ENCODE peak calls at places on chromosomes 7 and 10, in four cellular contexts. B is IMR-90, M is right lobe of liver, L is aorta. H is an unnamed sample.
A peak's percentile ranks its signal among the peaks of the same experiment; 100 is the strongest.

GRCh38 chr7:36303202-36304098 is 86.2 kb upstream of the ANLN start:
- ATAC-seq in B (peak; percentile 86), M (peak; percentile 85), L (peak; percentile 85), H (peak; percentile 88)

GRCh38 chr10:100828744-100829102 is 83.3 kb downstream of the PAX2 start:
- ATAC-seq in B (peak; percentile 28), M (peak; percentile 49), L (no peak), H (no peak)

GRCh38 chr7:222716-223041 is 30.3 kb downstream of the FAM20C start:
- ATAC-seq in B (no peak), M (no peak), L (peak; percentile 9), H (no peak)

GRCh38 chr10:29328988-29329387 is 40.1 kb downstream of the LYZL1 start:
- ATAC-seq in B (peak; percentile 88), M (peak; percentile 16), L (peak; percentile 59), H (peak; percentile 77)

GRCh38 chr10:154348-154747 is 19.1 kb downstream of the ZMYND11 start:
- ATAC-seq in B (no peak), M (no peak), L (no peak), H (no peak)

GRCh38 chr10:11581213-11581612 is 30.2 kb downstream of the USP6NL start:
- ATAC-seq in B (no peak), M (no peak), L (no peak), H (no peak)

GRCh38 chr7:134842901-134843300 is 63.5 kb downstream of the CALD1 start:
- ATAC-seq in B (no peak), M (peak; percentile 20), L (no peak), H (no peak)

GRCh38 chr10:43409385-43410109 is 561 bp upstream of the HNRNPF start:
- ATAC-seq in B (no peak), M (peak; percentile 11), L (peak; percentile 0), H (no peak)

GRCh38 chr10:89301721-89302445 is at the start of gene IFIT2:
- ATAC-seq in B (peak; percentile 91), M (peak; percentile 73), L (peak; percentile 76), H (peak; percentile 72)

GRCh38 chr10:110411047-110411410 is 86.7 kb upstream of the DUSP5 start:
- ATAC-seq in B (peak; percentile 40), M (no peak), L (no peak), H (no peak)

GRCh38 chr7:154350892-154351291 is 298.7 kb downstream of the DPP6 start:
- ATAC-seq in B (no peak), M (no peak), L (no peak), H (no peak)

GRCh38 chr10:84302223-84302622 is 26.2 kb upstream of the CCSER2 start:
- ATAC-seq in B (no peak), M (no peak), L (no peak), H (no peak)

GRCh38 chr7:117019287-117019686 is 66.0 kb downstream of the ST7 start:
- ATAC-seq in B (no peak), M (no peak), L (no peak), H (no peak)

GRCh38 chr7:30493231-30493630 is 11.4 kb downstream of the GGCT start:
- ATAC-seq in B (no peak), M (no peak), L (no peak), H (no peak)

GRCh38 chr7:30485667-30486066 is 7.1 kb upstream of the NOD1 start:
- ATAC-seq in B (no peak), M (no peak), L (no peak), H (no peak)

GRCh38 chr7:30491417-30491816 is 12.8 kb upstream of the NOD1 start:
- ATAC-seq in B (no peak), M (no peak), L (no peak), H (no peak)

DNA sequence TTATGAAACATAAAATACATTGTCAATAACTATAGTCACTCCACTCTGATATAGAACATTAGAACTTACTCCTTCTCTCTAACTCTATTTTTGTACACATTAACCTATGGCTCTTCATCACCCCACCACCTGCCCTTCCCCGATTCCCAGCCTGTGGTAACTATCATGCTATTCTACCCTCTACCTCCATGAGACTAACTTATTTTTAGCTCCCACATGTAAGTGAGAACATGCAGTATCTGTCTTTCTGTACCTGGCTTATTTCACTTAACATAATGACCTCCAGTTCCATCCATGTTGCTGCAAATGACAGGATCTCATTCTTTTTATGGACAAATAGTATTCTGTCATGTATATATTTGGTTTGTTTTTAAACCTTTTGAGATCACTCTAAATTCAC is 8.8 kb upstream of the NOD1 start:
- ATAC-seq in B (no peak), M (no peak), L (no peak), H (no peak)
- H3K27ac ChIP-seq in B (no peak overlapping the region), M (no peak overlapping the region), L (no peak overlapping the region), H (no peak overlapping the region)

DNA sequence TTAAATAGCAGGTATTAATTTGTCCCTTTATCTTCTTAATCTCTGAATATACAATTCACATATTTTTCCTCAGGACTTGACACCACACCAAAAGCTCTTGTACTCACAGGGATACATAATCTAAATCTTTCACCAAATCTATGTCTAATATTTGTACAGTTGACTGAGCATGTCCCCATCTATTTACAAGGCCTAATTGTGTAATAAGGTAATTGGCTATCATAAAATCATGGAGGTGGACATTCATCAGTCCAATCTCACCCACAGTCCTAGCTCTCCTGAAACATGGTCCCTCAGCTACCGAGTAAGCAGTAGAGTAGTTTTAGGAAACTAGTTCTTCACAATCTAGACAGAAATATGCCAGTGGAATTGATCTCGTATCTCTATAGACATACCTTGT is 30.3 kb upstream of the EGFR start:
- ATAC-seq in B (no peak), M (peak; percentile 66), L (no peak), H (no peak)
- H3K27ac ChIP-seq in B (no peak overlapping the region), M (no peak overlapping the region), L (no peak overlapping the region), H (no peak overlapping the region)

GRCh38 chr7:123724725-123725381 is 23.9 kb downstream of the WASL start:
- ATAC-seq in B (no peak), M (no peak), L (no peak), H (no peak)

GRCh38 chr7:123729217-123729578 is 19.6 kb downstream of the WASL start:
- ATAC-seq in B (no peak), M (no peak), L (no peak), H (no peak)

GRCh38 chr7:123723913-123724312 is 24.9 kb downstream of the WASL start:
- ATAC-seq in B (no peak), M (no peak), L (no peak), H (no peak)

GRCh38 chr7:123727071-123727837 is 21.5 kb downstream of the WASL start:
- ATAC-seq in B (peak; percentile 78), M (peak; percentile 62), L (peak; percentile 70), H (peak; percentile 70)

GRCh38 chr7:123725586-123726171 is 23.1 kb downstream of the WASL start:
- ATAC-seq in B (no peak), M (peak; percentile 67), L (no peak), H (no peak)
- H3K27ac ChIP-seq in B (no peak overlapping the region), M (no peak overlapping the region), L (no peak overlapping the region), H (no peak overlapping the region)

DNA sequence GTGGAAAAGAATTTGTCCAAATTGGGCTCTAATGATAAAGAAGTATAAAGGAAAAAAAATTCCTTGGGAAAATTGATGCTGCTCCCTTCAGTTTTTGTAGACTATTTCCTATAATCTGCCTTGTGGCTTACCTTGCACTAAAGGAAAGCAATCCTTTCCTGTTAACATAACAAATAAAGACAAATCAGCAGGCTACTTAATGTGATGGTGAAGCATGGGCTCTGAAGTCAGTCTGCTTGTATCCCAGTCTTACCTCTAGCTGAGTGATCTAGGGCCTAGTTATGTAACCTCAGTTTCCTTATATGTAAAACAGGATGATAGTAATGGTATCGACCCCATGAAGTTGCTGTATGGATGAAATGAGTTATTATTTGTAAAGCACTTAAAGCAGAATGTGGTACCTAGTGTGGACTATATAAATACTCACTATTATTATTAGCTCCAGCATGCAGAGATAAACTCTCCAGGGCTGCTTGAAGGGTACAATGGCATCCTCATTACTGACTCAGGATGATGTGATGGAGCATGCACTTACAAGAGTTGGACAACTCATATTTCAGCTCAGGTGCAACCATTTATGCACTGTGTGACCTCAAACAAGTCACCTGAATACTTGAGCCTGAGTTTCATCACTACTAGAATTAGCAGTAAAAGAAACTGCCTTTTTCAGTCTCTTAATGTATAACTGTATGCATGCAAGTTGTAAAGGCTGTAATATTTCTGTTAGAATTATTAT is 156.1 kb downstream of the DKK1 start:
- ATAC-seq in B (no peak), M (no peak), L (no peak), H (no peak)
- H3K27ac ChIP-seq in B (no peak overlapping the region), M (no peak overlapping the region), L (no peak overlapping the region), H (no peak overlapping the region)

GRCh38 chr10:104109908-104110662 is 11.9 kb upstream of the SFR1 start:
- ATAC-seq in B (peak; percentile 91), M (peak; percentile 68), L (no peak), H (no peak)
- H3K27ac ChIP-seq in B (peak overlapping the region; percentile 38), M (no peak overlapping the region), L (no peak overlapping the region), H (no peak overlapping the region)

DNA sequence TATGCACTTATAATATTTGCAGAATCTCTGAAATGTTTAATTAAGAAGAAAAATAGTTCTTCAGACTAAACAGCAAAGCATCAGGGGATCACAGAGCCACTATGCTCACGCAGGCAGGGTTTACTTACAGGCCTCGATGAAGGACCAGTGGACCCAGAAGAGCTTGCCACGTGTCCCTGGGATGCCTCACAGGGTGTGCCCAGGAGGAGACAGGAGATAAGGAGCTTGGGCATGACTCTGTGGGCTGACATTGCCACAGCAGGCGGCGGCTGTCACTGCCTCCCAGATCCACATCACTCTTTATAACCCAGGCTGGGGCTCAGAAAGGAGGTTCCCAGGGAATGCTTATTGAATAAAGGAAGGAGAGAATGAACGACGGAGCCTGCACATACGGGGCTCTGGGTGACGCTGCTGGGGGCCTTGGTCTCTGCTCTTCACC is 45.4 kb downstream of the VIPR2 start:
- ATAC-seq in B (no peak), M (no peak), L (no peak), H (peak; percentile 54)
- H3K27ac ChIP-seq in B (no peak overlapping the region), M (no peak overlapping the region), L (peak overlapping the region; percentile 98), H (peak overlapping the region; percentile 68)

H was measured in gastroesophageal sphincter.